ENCODE peak calls at places on chromosomes 12 and 14, in five cellular contexts. F is thoracic aorta, J is AG04449, I is upper lobe of right lung, Y is GM12878. N is an unnamed sample.

GRCh38 chr12:103877934-103878510 is 37.0 kb upstream of the NT5DC3 start:
- DNase-seq in F (peak; percentile 29), J (no peak), I (no peak), Y (peak; percentile 49), N (peak; percentile 51)

GRCh38 chr12:97568336-97569180 is 106.0 kb downstream of the RMST start:
- DNase-seq in F (no peak), J (no peak), I (no peak), Y (no peak), N (no peak)

GRCh38 chr14:74988131-74988530 is 14.6 kb upstream of the EIF2B2 start:
- DNase-seq in F (no peak), J (no peak), I (no peak), Y (no peak), N (no peak)

GRCh38 chr14:53902307-53902706 is 54.3 kb downstream of the BMP4 start:
- DNase-seq in F (no peak), J (no peak), I (no peak), Y (no peak), N (no peak)

GRCh38 chr12:53160673-53161072 is 19.8 kb upstream of the ZNF740 start:
- DNase-seq in F (no peak), J (no peak), I (no peak), Y (no peak), N (no peak)

GRCh38 chr12:26198742-26199141 is 3.4 kb downstream of the SSPN start:
- DNase-seq in F (peak; percentile 19), J (no peak), I (no peak), Y (no peak), N (no peak)

GRCh38 chr12:2624543-2625266 is 170.1 kb upstream of the FKBP4 start:
- DNase-seq in F (no peak), J (no peak), I (no peak), Y (no peak), N (no peak)

GRCh38 chr14:88233915-88234314 is 89.2 kb downstream of the KCNK10 start:
- DNase-seq in F (no peak), J (no peak), I (no peak), Y (no peak), N (no peak)

GRCh38 chr12:128486951-128487350 is 220.0 kb downstream of the TMEM132C start:
- DNase-seq in F (no peak), J (no peak), I (no peak), Y (no peak), N (no peak)

DNA sequence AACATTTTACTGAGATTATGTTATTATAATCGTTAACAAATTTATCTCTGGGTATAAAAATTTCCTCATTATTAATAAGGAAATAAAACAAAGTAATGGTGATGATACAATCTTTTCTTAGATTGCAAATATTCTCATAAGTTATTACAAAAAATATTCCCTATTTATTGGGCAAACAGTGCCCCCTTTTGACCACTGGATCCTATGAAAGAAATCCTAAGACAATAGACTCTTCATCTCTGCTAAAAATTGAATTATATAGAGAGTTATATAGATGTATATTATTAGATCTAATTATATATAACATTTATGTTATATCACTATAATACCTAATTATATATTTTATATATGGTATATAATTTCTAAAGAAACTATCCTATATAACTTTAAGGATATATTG is 94.2 kb upstream of the FGD4 start:
- DNase-seq in F (no peak), J (no peak), I (no peak), Y (no peak), N (no peak)
- TF ChIP-seq CTCF in F (no peak), J (no peak), I (peak; percentile 45), Y (no peak), N (no peak)

DNA sequence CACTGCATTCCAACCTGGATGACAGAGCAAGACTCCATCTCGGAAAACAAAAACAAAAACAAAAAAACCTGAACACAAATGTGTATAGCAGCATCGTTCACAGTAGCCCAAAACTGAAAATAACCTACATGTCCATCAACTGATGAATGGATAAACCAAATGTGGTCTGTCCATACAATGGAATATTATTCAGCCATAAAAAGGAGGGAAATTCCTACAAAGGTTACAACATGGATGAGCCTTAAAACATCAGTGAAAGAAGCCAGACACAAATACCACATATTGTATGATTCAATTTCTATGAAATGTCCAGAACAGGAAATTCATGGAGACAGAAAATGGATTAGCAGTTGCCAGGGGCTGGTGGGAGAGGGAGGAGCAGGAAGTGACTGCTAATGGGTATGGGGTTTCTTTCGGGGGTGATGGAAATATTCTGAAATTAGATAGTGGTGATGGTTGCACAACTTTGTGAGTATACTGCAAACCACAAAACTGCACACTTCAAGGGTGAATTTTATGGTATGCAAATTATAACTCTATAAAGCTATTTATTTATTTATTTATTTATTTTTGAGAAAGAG is 4.0 kb downstream of the MYL2 start:
- DNase-seq in F (no peak), J (no peak), I (no peak), Y (no peak), N (no peak)
- H3K4me3 ChIP-seq in F (no peak overlapping the region), J (no peak overlapping the region), I (no peak overlapping the region), Y (no peak overlapping the region), N (no peak overlapping the region)

GRCh38 chr14:50039734-50040400 is 76.5 kb downstream of the VCPKMT start:
- DNase-seq in F (no peak), J (no peak), I (peak; percentile 80), Y (no peak), N (no peak)

GRCh38 chr14:50039120-50039517 is 77.3 kb downstream of the VCPKMT start:
- DNase-seq in F (no peak), J (no peak), I (no peak), Y (no peak), N (no peak)

GRCh38 chr14:50037240-50037639 is 79.1 kb downstream of the VCPKMT start:
- DNase-seq in F (no peak), J (no peak), I (no peak), Y (no peak), N (no peak)

GRCh38 chr14:50037837-50038236 is 78.5 kb downstream of the VCPKMT start:
- DNase-seq in F (no peak), J (no peak), I (peak; percentile 68), Y (no peak), N (no peak)

GRCh38 chr14:50038398-50039119 is 77.8 kb downstream of the VCPKMT start:
- DNase-seq in F (peak; percentile 19), J (peak; percentile 95), I (no peak), Y (peak; percentile 100), N (peak; percentile 55)
- TF ChIP-seq CTCF in F (no peak), J (no peak), I (no peak), Y (peak; percentile 10), N (peak; percentile 15)

GRCh38 chr12:52050771-52051541 is at the start of gene NR4A1:
- DNase-seq in F (peak; percentile 98), J (no peak), I (peak; percentile 98), Y (peak; percentile 49), N (peak; percentile 84)

GRCh38 chr12:52054231-52054837 is 3.1 kb downstream of the NR4A1 start:
- DNase-seq in F (no peak), J (no peak), I (no peak), Y (no peak), N (no peak)

GRCh38 chr12:52053570-52054209 is 2.4 kb downstream of the NR4A1 start:
- DNase-seq in F (no peak), J (no peak), I (no peak), Y (no peak), N (no peak)

GRCh38 chr12:52050116-52050770 is 999 bp upstream of the NR4A1 start:
- DNase-seq in F (no peak), J (no peak), I (peak; percentile 67), Y (no peak), N (no peak)

DNA sequence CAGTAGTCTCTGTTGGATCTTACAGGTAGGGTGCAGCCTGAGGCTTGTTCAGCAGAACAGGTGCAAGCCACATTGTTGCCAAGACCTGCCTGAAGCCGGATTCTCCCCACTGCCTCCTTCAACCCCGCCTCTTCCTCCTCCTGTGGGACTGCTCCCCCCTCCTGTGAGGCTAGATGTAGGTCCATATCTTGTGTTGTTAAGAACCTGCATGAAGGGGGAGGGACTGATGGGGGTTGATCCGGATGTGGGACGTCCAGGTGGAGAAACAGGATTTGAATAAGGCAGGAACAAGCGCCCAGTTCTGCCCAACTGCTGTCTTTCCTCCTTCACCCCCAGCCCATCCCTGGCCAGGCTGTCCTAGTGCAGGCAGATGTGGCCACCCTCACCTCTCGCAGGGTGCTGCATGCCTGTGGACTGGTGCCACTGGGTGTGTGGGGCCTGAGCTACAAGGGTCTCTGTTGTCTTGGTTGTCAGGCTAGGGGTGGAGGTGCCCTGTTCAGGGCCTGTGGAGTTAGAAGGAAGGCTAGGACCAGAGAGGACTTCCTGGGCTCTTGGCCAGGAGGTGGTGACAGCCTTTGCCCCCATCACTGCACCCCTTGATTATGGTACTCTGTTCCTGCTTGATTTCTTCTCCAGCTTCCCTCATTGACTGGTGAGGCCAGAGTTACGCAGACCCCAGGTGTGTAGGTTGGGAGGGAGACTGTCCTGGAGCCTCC is 1.4 kb downstream of the NR4A1 start:
- DNase-seq in F (no peak), J (no peak), I (no peak), Y (no peak), N (no peak)
- H3K4me3 ChIP-seq in F (peak overlapping the region; percentile 90), J (no peak overlapping the region), I (peak overlapping the region; percentile 63), Y (no peak overlapping the region), N (peak overlapping the region; percentile 57)

DNA sequence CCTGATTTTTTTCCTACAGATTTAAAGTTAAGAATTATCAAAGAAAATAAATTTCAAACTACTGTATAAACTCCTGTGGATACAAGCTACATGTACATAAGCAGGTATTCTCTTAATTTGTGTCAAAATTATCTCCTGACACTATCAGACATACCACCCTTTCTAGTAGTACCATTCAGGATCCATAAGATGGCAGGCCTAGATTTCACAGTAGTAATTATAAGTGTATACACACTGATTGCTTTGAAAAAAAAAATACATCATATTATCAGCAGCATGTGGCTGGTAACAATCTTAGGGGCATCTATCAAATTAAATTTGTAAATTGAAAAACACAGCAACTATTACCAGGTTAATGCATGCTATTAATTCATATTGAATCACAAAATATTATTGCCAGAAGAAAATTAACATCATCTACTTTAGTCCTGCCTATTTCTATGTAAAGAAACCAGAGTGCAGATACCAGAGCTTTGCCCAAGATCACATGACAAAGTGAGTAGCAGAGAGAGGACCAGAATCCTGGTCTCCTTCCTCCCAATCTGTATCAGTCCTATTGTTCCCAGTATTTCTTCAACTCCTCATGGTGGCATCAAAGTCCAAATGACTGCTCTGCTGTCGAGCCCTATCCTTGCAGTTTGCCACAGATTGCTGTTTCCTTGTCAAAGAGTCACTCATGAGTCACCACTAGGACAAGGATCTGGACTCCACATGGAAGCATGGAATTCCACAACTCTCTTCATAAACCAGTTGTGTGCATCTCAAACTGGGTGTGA is 27.7 kb upstream of the CALM1 start:
- DNase-seq in F (no peak), J (no peak), I (no peak), Y (no peak), N (no peak)
- TF ChIP-seq CTCF in F (no peak), J (no peak), I (peak; percentile 30), Y (no peak), N (no peak)

GRCh38 chr12:8692573-8692972 is 5.2 kb upstream of the RIMKLB start:
- DNase-seq in F (no peak), J (no peak), I (no peak), Y (no peak), N (no peak)
- H3K4me3 ChIP-seq in F (peak overlapping the region; percentile 16), J (no peak overlapping the region), I (no peak overlapping the region), Y (no peak overlapping the region), N (no peak overlapping the region)

N was measured in astrocyte of the cerebellum.